ENCODE peak calls at places on chromosomes 16 and 17, in seven cellular contexts. Y is Caco-2; I is HuH-7; B is activated T-helper 9 cell treated with anti-CD3 and anti-CD28 coated beads, Interleukin-2, amount 50 U/mL, for 16 hours; Z is amniotic stem cell; T is head of caudate nucleus; V is H54. W is an unnamed sample.

GRCh38 chr16:88010971-88011483 is 59.8 kb downstream of the BANP start:
- DNase-seq in Y (peak), I (no peak), B (no peak), Z (no peak), T (no peak), V (no peak), W (no peak)

GRCh38 chr17:21756856-21757619 is 64.7 kb downstream of the KCNJ18 start:
- DNase-seq in Y (no peak), I (no peak), B (no peak), Z (no peak), T (no peak), V (no peak), W (no peak)

GRCh38 chr17:76623271-76624146 is 20.0 kb downstream of the ST6GALNAC1 start:
- DNase-seq in Y (peak), I (peak), B (peak), Z (no peak), T (peak), V (peak), W (no peak)

GRCh38 chr17:3981455-3981854 is 17.2 kb upstream of the ATP2A3 start:
- DNase-seq in Y (no peak), I (no peak), B (no peak), Z (no peak), T (no peak), V (no peak), W (no peak)

GRCh38 chr16:74563828-74564263 is 43.1 kb downstream of the GLG1 start:
- DNase-seq in Y (no peak), I (no peak), B (no peak), Z (no peak), T (no peak), V (peak), W (no peak)

GRCh38 chr17:50661795-50662391 is 27.2 kb downstream of the ABCC3 start:
- DNase-seq in Y (peak), I (peak), B (no peak), Z (peak), T (peak), V (peak), W (no peak)

GRCh38 chr16:52597772-52598483 is 51.0 kb upstream of the TOX3 start:
- DNase-seq in Y (no peak), I (peak), B (no peak), Z (no peak), T (no peak), V (no peak), W (no peak)

GRCh38 chr16:12819126-12820117 is 15.7 kb upstream of the CPPED1 start:
- DNase-seq in Y (peak), I (peak), B (peak), Z (no peak), T (peak), V (peak), W (no peak)

GRCh38 chr16:85557083-85557975 is 55.8 kb upstream of the GSE1 start:
- DNase-seq in Y (peak), I (peak), B (no peak), Z (no peak), T (peak), V (peak), W (no peak)

GRCh38 chr17:65055708-65056638 is 567 bp downstream of the GNA13 start:
- DNase-seq in Y (peak), I (no peak), B (peak), Z (peak), T (peak), V (peak), W (peak)

GRCh38 chr17:31373150-31374082 is 18.1 kb upstream of the RAB11FIP4 start:
- DNase-seq in Y (no peak), I (no peak), B (no peak), Z (peak), T (peak), V (no peak), W (no peak)

GRCh38 chr17:80195671-80196529 is 24.2 kb downstream of the SGSH start:
- DNase-seq in Y (no peak), I (peak), B (peak), Z (no peak), T (no peak), V (peak), W (no peak)

GRCh38 chr17:42475853-42476252 is 17.2 kb downstream of the ATP6V0A1 start:
- DNase-seq in Y (no peak), I (no peak), B (no peak), Z (no peak), T (no peak), V (no peak), W (no peak)

GRCh38 chr17:309361-309888 is 43.2 kb downstream of the RPH3AL start:
- DNase-seq in Y (peak), I (peak), B (no peak), Z (no peak), T (no peak), V (no peak), W (no peak)

GRCh38 chr16:87647431-87648185 is 45.3 kb downstream of the JPH3 start:
- DNase-seq in Y (no peak), I (no peak), B (no peak), Z (no peak), T (no peak), V (no peak), W (no peak)

GRCh38 chr17:43398724-43399595 is at the start of gene ARL4D:
- DNase-seq in Y (peak), I (peak), B (peak), Z (peak), T (peak), V (peak), W (peak)

GRCh38 chr17:72618018-72618509 is 474.4 kb downstream of the SLC39A11 start:
- DNase-seq in Y (peak), I (peak), B (no peak), Z (no peak), T (no peak), V (no peak), W (no peak)

W was measured in cerebellar nuclear complex.